ENCODE peak calls at places on chromosomes 1 and 21, in ten cellular contexts. Q, M, D, J, I, U, G, Y, W and F are unnamed samples.
A peak's percentile ranks its signal among the peaks of the same experiment; 100 is the strongest.

GRCh38 chr1:98030483-98030882 is 109.6 kb upstream of the DPYD start:
- DNase-seq in Q (no peak), W (peak; percentile 88), J (no peak), D (peak; percentile 48), Y (peak; percentile 27), M (no peak), U (no peak), I (peak; percentile 49), G (no peak), F (peak; percentile 29)

GRCh38 chr1:182430263-182431068 is 19.5 kb upstream of the RGSL1 start:
- DNase-seq in Y (no peak), I (peak; percentile 25), Q (no peak), M (no peak), G (no peak), D (peak; percentile 40), W (peak; percentile 12), J (no peak), U (no peak), F (no peak)

GRCh38 chr1:6599141-6599975 is 3.3 kb downstream of the KLHL21 start:
- DNase-seq in I (no peak), U (no peak), J (no peak), G (no peak), D (peak; percentile 30), Y (peak; percentile 91), M (no peak), Q (no peak), W (peak; percentile 46), F (peak; percentile 50)

GRCh38 chr1:108947871-108948525 is 15.3 kb downstream of the CLCC1 start:
- DNase-seq in Y (peak; percentile 6), I (peak; percentile 15), D (peak; percentile 17), J (no peak), Q (no peak), W (peak; percentile 25), U (no peak), M (no peak), G (no peak), F (no peak)

GRCh38 chr21:46557469-46557868 is 47.4 kb downstream of the S100B start:
- DNase-seq in M (no peak), Y (no peak), I (no peak), D (no peak), U (peak; percentile 29), G (no peak), Q (no peak), W (no peak), J (no peak), F (no peak)

GRCh38 chr1:5740865-5741860 is 251.1 kb downstream of the NPHP4 start:
- DNase-seq in M (no peak), J (no peak), Q (no peak), Y (no peak), G (no peak), U (peak; percentile 15), I (no peak), D (no peak), W (no peak), F (no peak)

GRCh38 chr1:111944121-111944785 is 45.2 kb downstream of the KCND3 start:
- DNase-seq in U (no peak), W (no peak), G (peak; percentile 64), J (no peak), D (no peak), Q (peak; percentile 56), Y (no peak), I (no peak), M (no peak), F (no peak)

GRCh38 chr1:95953005-95953404 is 719.0 kb downstream of the RWDD3 start:
- DNase-seq in U (no peak), D (peak; percentile 22), I (peak; percentile 23), W (peak; percentile 10), Y (peak; percentile 34), Q (no peak), M (no peak), J (no peak), G (no peak), F (peak; percentile 11)

GRCh38 chr1:155178441-155179106 is 4.9 kb downstream of the TRIM46 start:
- DNase-seq in Q (no peak), I (no peak), U (peak; percentile 76), J (peak; percentile 31), D (no peak), Y (no peak), G (no peak), W (no peak), M (peak; percentile 41), F (no peak)

GRCh38 chr1:238672262-238672661 is 714.1 kb upstream of the CHRM3 start:
- DNase-seq in J (no peak), I (no peak), D (no peak), Q (no peak), G (no peak), Y (no peak), U (no peak), M (no peak), W (peak; percentile 12), F (no peak)

GRCh38 chr1:64841330-64842065 is 96.6 kb downstream of the RAVER2 start:
- DNase-seq in G (no peak), Q (no peak), I (peak; percentile 49), W (no peak), Y (peak; percentile 56), J (no peak), D (peak; percentile 36), U (no peak), M (no peak), F (no peak)

GRCh38 chr1:187264995-187265602 is 436.4 kb downstream of the PLA2G4A start:
- DNase-seq in G (no peak), Y (peak; percentile 73), Q (no peak), M (no peak), J (no peak), U (no peak), W (peak; percentile 65), D (peak; percentile 79), I (peak; percentile 59), F (peak; percentile 52)

GRCh38 chr1:83023212-83023611 is 975.7 kb downstream of the TTLL7 start:
- DNase-seq in G (no peak), I (no peak), Q (no peak), D (no peak), M (no peak), Y (no peak), U (no peak), J (no peak), W (no peak), F (no peak)

GRCh38 chr1:94621392-94621791 is 79.8 kb upstream of the F3 start:
- DNase-seq in U (no peak), G (no peak), Q (no peak), W (peak; percentile 79), Y (peak; percentile 97), I (no peak), J (peak; percentile 52), M (peak; percentile 35), D (peak; percentile 47), F (no peak)

GRCh38 chr1:54816130-54816529 is 15.0 kb upstream of the TTC22 start:
- DNase-seq in G (no peak), M (no peak), Y (no peak), U (no peak), Q (no peak), J (no peak), D (no peak), W (no peak), I (no peak), F (no peak)

GRCh38 chr1:65896721-65897120 is 104.0 kb downstream of the PDE4B start:
- DNase-seq in U (no peak), G (no peak), M (no peak), Q (no peak), J (no peak), W (peak; percentile 55), D (peak; percentile 25), I (peak; percentile 19), Y (no peak), F (peak; percentile 46)

GRCh38 chr21:37463083-37463780 is 96.7 kb downstream of the DYRK1A start:
- DNase-seq in D (peak; percentile 75), J (no peak), W (peak; percentile 78), U (no peak), Y (peak; percentile 59), I (peak; percentile 75), M (peak; percentile 51), G (no peak), Q (no peak), F (peak; percentile 74)

GRCh38 chr1:29355375-29355774 is 119.1 kb downstream of the PTPRU start:
- DNase-seq in U (no peak), G (no peak), J (no peak), M (no peak), D (no peak), Y (no peak), W (no peak), I (no peak), Q (no peak), F (no peak)

DNA sequence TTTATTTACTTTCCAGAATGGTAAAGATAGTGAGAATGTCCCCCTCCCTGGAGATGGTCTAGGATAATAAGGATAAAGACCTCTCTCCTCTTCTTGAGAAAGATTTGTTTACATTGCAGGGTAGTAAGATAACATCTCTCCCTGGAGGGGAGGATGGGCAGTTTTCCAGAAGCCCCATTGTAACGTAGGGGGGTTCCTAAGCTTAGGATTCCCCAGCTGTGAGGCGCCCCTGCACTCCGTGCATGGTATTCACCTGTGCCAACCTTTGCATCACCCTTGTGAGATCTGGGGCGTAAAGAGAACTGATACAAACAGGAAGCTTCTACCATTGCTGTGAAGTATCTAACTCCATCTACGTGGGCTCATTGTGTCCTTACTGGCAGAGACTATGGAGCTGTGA is 148.7 kb upstream of the DNAH14 start:
- DNase-seq in G (no peak), U (no peak), J (no peak), Y (no peak), I (no peak), Q (no peak), M (no peak), D (no peak), W (no peak), F (no peak)
- H3K4me3 ChIP-seq in G (no peak overlapping the region), U (no peak overlapping the region), J (no peak overlapping the region), Y (no peak overlapping the region), I (no peak overlapping the region), Q (no peak overlapping the region), M (no peak overlapping the region), D (no peak overlapping the region), W (no peak overlapping the region), F (no peak overlapping the region)

GRCh38 chr1:245079021-245079609 is 75.7 kb upstream of the KIF26B start:
- DNase-seq in Y (peak; percentile 73), J (no peak), G (no peak), U (no peak), D (peak; percentile 88), M (no peak), Q (no peak), W (peak; percentile 52), I (peak; percentile 87), F (peak; percentile 66)
- TF ChIP-seq CTCF in Y (peak; percentile 74), J (peak; percentile 19), G (peak; percentile 60), U (peak; percentile 50), D (peak; percentile 77), M (peak; percentile 52), Q (peak; percentile 45), W (peak; percentile 83), I (peak; percentile 90), F (peak; percentile 91)

GRCh38 chr1:30982431-30982830 is 73.9 kb upstream of the SDC3 start:
- DNase-seq in U (no peak), I (no peak), D (no peak), M (no peak), Y (no peak), G (no peak), J (no peak), Q (no peak), W (no peak), F (no peak)
- H3K4me3 ChIP-seq in U (no peak overlapping the region), I (no peak overlapping the region), D (no peak overlapping the region), M (no peak overlapping the region), Y (no peak overlapping the region), G (no peak overlapping the region), J (no peak overlapping the region), Q (no peak overlapping the region), W (no peak overlapping the region), F (no peak overlapping the region)

DNA sequence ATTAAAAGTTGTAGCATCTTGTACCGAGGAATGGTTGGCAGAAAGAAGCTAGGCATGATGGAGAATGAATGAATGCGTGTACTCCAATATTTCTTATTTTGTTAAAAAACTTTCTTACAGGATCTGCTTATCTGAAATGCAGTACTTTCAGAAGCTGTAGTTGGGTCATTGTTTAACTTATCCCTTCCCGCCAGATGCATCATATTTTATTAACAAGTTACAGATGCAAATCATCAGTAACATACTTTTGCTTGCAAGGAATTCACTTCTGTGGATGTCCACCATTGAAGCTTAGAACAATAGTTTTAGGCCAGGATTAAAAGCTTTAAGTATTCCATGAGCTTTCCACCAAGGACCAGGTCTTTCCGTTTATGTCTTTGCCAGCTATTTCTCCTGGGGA is 65.3 kb downstream of the PATJ start:
- DNase-seq in G (no peak), M (no peak), I (no peak), D (no peak), Y (no peak), U (no peak), J (no peak), Q (no peak), W (no peak), F (peak; percentile 49)
- TF ChIP-seq CTCF in G (no peak), M (no peak), I (no peak), D (no peak), Y (no peak), U (no peak), J (no peak), Q (no peak), W (no peak), F (no peak)